ENCODE peak calls at places on chromosomes 7 and 10, in five cellular contexts. J is H1, Q is HepG2, G is GM12878, S is GM23338. C is an unnamed sample.

GRCh38 chr10:87504667-87505365 is at the start of gene MINPP1:
- DNase-seq in G (no peak), S (peak; percentile 97), Q (peak; percentile 74), J (peak; percentile 50), C (peak; percentile 93)

GRCh38 chr7:1968397-1969111 is 264.2 kb downstream of the MAD1L1 start:
- DNase-seq in J (no peak), Q (no peak), S (no peak), G (no peak), C (no peak)

GRCh38 chr10:129770286-129770685 is 193.8 kb downstream of the EBF3 start:
- DNase-seq in G (no peak), J (no peak), Q (no peak), S (no peak), C (peak; percentile 8)

GRCh38 chr7:26151953-26152781 is at the start of gene NFE2L3:
- DNase-seq in S (peak; percentile 87), J (no peak), Q (peak; percentile 76), G (no peak), C (peak; percentile 73)

GRCh38 chr10:42482411-42482810 is 156.0 kb downstream of the ZNF33B start:
- DNase-seq in Q (no peak), G (no peak), J (no peak), S (no peak), C (no peak)

GRCh38 chr7:128812514-128813168 is 17.6 kb upstream of the FLNC start:
- DNase-seq in S (no peak), G (no peak), J (no peak), Q (no peak), C (no peak)

GRCh38 chr10:79025113-79025832 is 43.5 kb upstream of the ZMIZ1 start:
- DNase-seq in J (no peak), G (no peak), Q (no peak), S (no peak), C (no peak)

GRCh38 chr7:47232751-47233412 is 349.0 kb downstream of the TNS3 start:
- DNase-seq in G (no peak), J (no peak), S (no peak), Q (no peak), C (no peak)

GRCh38 chr7:33040803-33041516 is 21.6 kb downstream of the NT5C3A start:
- DNase-seq in J (no peak), G (peak; percentile 89), S (no peak), Q (no peak), C (no peak)

GRCh38 chr7:133797818-133798485 is 329.2 kb upstream of the LRGUK start:
- DNase-seq in S (no peak), G (no peak), Q (no peak), J (no peak), C (no peak)

DNA sequence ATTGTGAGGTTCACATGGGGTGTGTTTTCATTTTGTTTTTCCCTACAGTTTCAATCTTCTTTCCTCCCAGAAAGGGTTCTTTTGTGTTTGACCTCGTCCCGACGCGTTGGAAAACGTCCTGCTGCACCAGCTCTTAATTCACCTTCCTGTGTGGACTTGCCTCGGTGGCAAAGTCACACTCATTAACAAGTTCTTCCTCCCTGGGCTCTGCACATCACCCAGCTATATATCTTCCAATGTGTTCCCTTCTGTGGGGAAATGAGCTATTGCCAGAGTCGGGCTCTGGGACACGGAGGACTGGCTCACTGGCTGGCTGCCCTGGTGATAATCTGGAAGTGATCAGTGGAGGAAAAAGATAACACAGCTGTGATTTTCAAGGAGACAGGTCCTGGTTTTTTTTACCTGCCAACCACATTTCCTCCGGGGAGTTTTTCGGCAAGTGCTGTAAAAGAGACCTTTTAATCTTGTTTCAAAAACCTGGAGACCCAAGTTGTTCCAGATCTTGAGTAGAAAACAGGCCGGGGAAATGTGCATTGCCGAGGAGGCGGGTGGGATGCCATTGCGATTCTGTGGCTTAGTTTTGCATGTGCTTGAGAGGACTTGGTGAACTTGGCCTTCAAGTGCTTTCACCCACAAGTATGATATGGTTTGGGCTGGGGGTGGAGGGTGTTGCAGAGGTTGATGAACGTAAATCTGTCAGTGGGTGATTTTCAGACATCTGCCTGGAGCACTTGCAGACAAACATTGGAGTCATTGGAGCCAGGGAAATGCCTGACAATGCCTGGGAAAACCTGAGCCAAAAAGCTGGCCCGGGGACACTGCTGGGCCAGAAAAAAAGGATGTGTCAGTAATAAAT is 96.5 kb upstream of the CREB5 start:
- DNase-seq in Q (no peak), G (no peak), J (no peak), S (no peak), C (no peak)
- TF ChIP-seq CREB1 in Q (no peak), G (no peak), J (no peak), S (no peak), C (no peak)

GRCh38 chr7:81170291-81170690 is 251.4 kb upstream of the SEMA3C start:
- DNase-seq in G (no peak), J (no peak), S (no peak), Q (no peak), C (no peak)

GRCh38 chr7:81175291-81175942 is 256.6 kb upstream of the SEMA3C start:
- DNase-seq in J (no peak), S (no peak), G (no peak), Q (no peak), C (no peak)

GRCh38 chr7:81167934-81168333 is 249.1 kb upstream of the SEMA3C start:
- DNase-seq in S (no peak), J (no peak), Q (no peak), G (no peak), C (no peak)

DNA sequence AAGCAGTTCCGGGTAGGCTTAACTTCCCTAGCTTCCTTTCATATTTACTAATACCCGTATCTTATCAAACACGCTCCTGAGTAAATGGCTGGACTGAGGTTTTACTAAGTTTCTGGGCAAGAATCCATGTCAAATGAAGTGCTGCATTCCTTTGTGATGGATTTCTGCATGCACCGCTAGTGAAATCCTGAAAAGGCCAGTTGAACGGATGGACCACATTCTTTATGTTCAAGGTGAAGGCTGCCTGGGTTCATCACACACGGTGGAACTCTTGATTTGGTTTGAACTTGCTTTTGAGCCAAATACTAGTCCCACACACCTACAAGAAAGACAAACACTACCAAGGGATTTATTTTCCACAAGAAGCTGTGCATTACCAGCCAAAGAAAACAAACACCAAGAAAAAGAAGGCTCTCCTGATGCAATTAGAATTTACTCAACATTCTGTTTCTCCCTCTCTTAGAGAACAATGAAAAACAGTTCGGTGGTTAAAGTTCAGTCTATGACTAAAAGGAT is 255.0 kb upstream of the SEMA3C start:
- DNase-seq in J (no peak), S (peak; percentile 17), G (no peak), Q (no peak), C (no peak)
- TF ChIP-seq CREB1 in J (no peak), S (no peak), G (no peak), Q (no peak), C (no peak)

GRCh38 chr10:73950155-73950554 is 39.2 kb downstream of the PLAU start:
- DNase-seq in J (no peak), Q (no peak), S (no peak), G (no peak), C (no peak)

GRCh38 chr10:73948947-73949633 is 38.2 kb downstream of the PLAU start:
- DNase-seq in S (no peak), Q (no peak), G (no peak), J (no peak), C (no peak)

GRCh38 chr10:73953665-73954064 is 42.7 kb downstream of the PLAU start:
- DNase-seq in Q (no peak), J (no peak), G (no peak), S (no peak), C (no peak)

GRCh38 chr10:73946253-73947145 is 35.6 kb downstream of the PLAU start:
- DNase-seq in G (no peak), J (no peak), Q (no peak), S (no peak), C (no peak)

DNA sequence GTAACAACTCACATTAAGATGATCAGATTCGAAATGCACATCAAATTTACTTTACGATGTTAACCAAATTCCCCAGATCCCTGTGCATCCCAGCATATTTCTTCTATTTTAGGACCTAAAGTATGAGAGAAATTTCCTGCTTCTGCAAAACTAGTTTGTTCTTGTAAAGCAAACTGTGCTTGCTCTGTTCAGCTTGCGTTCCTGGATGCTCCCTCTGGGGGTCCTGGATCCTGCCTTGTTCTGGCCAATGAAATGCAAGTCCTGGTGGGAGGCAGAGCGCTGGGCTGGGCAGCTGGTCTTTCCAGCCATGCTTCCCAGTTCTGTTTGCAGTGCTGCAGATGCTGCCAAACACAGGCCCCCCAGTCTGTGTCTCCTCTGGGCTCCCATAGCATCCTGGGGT is 39.6 kb downstream of the PLAU start:
- DNase-seq in S (peak; percentile 65), J (no peak), Q (no peak), G (no peak), C (peak; percentile 48)
- TF ChIP-seq CREB1 in S (no peak), J (no peak), Q (no peak), G (no peak), C (no peak)

GRCh38 chr7:36663481-36663880 is 60.8 kb downstream of the AOAH start:
- DNase-seq in J (no peak), Q (no peak), S (no peak), G (no peak), C (no peak)

GRCh38 chr7:36659638-36660341 is 64.5 kb downstream of the AOAH start:
- DNase-seq in J (no peak), G (no peak), Q (no peak), S (no peak), C (no peak)

GRCh38 chr7:36657031-36657660 is 67.1 kb downstream of the AOAH start:
- DNase-seq in G (no peak), J (no peak), S (no peak), Q (no peak), C (no peak)

GRCh38 chr7:36658603-36659516 is 65.4 kb downstream of the AOAH start:
- DNase-seq in J (no peak), G (no peak), Q (peak; percentile 34), S (peak; percentile 45), C (no peak)

DNA sequence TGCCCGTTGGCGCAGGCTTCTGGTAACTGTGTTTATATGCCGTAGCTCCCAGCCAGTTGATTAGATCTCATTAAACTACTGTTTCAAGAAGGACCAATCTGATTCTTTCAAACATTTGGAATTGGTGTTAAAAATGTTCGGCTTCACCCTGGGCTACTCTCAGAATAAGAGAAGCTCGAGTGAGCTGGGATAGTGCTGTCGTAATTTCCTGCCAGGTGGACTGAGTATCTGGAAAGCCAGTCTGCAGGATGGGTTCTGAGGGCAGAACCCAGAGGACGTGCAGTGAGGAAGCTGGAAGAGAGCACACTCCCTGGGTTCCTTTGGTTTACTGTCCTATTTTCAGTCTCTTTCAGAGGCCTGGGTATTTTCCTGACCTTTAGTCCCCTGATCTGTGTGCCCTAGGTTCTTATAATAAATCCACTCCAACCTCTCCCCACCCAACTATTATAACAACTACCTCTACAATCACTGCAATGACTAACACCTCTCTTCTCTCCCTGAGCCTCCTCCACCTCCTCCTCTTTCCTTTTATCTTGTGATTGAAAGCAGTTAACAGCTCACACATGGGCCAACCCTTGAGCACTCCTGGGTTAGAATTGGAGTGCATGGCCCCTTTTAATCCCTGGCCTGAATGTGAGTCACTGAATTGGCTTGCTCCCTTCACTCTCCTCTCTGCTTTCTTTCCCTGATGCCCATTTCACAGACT is 63.0 kb downstream of the AOAH start:
- DNase-seq in Q (no peak), G (no peak), J (no peak), S (peak; percentile 37), C (no peak)
- TF ChIP-seq CREB1 in Q (no peak), G (no peak), J (no peak), S (no peak), C (no peak)

DNA sequence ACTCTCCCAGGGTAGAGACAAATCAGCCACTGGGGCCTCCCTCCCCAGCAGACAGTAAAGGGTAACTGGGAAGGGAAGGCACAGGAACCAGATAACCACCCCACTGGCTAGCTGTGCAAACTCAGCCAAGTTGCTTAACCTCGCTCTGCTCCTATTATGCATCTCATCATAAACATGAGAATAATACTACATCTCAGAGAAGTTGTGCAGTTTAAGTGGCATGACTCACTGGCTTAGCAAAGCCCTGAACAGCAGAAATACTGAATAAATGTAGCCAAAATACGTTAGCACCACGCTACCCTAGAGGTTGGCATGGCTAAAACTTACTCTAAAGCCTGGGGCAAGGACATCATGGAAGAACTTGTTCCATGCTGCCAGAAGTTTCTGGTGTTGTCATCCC is 128.1 kb upstream of the ANK3 start:
- DNase-seq in S (no peak), Q (no peak), J (no peak), G (no peak), C (no peak)
- TF ChIP-seq CREB1 in S (no peak), Q (no peak), J (no peak), G (no peak), C (no peak)

C was measured in WTC11.